ENCODE peak calls at places on chromosomes 3 and 15, in four cellular contexts. H is IMR-90, D is H1, M is mesendoderm. C is an unnamed sample.

GRCh38 chr3:140972833-140973232 is 31.2 kb downstream of the SLC25A36 start:
- DNase-seq in H (peak), D (no peak), M (peak), C (no peak)

GRCh38 chr3:116815831-116816588 is 106.4 kb downstream of the TUSC7 start:
- DNase-seq in H (peak), D (no peak), M (no peak), C (no peak)

GRCh38 chr15:58517252-58517681 is 85.5 kb downstream of the LIPC start:
- DNase-seq in H (no peak), D (no peak), M (peak), C (no peak)

GRCh38 chr15:70096975-70097336 is 761 bp downstream of the TLE3 start:
- DNase-seq in H (no peak), D (no peak), M (no peak), C (no peak)

GRCh38 chr15:25183581-25184330 is 229.0 kb downstream of the SNRPN start:
- DNase-seq in H (no peak), D (no peak), M (no peak), C (no peak)

GRCh38 chr3:192188218-192188835 is 539.0 kb downstream of the FGF12 start:
- DNase-seq in H (peak), D (peak), M (peak), C (peak)

GRCh38 chr15:67178569-67179210 is 75.8 kb downstream of the AAGAB start:
- DNase-seq in H (peak), D (no peak), M (peak), C (no peak)

GRCh38 chr3:192409203-192409837 is 318.0 kb downstream of the FGF12 start:
- DNase-seq in H (no peak), D (peak), M (peak), C (peak)

GRCh38 chr3:158747417-158747816 is 15.2 kb upstream of the RARRES1 start:
- DNase-seq in H (no peak), D (no peak), M (no peak), C (no peak)
- H3K18ac ChIP-seq in H (peak), D (no peak), M (no peak), C (no peak)

GRCh38 chr3:43969944-43970343 is 271.7 kb upstream of the TOPAZ1 start:
- DNase-seq in H (no peak), D (no peak), M (no peak), C (no peak)
- H3K56ac ChIP-seq in H (no peak), D (no peak), M (no peak), C (no peak)

DNA sequence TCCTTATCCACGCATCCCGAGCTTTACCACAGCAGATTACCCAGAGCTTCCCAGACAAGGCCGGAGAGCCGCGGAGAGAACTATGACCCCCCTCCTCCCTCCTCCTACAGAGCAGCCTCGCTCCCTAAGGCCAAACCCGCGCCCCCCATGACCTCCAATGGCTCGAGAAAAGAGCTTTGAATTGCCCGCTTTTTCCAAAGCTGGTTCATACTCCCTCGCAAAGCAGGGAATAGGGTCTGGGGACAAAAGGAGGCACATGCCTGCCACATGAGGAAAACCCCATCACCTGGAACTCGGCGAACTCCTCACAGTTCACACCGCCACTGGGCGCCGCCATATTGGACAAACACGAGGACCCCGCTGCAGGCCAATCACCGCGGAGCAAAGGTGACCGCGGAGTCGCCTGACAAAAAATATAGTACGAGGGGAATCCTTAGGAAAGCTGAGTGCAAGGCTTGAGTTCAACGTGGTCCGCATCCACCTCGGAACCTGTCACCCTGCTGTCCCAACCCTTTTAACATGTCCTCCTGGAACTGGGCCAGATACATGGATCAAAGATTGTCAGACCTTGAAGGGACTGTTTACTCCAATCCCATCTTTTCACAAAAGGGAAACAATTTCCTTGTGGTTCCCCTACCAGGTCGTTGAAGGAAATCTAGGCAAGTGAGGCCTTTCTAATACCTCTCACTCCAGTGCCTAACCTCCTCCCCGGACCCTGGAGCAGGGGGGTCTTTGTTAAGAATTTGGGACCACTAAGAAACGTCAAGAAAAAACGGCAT is at the start of gene MIX23:
- DNase-seq in H (peak), D (peak), M (peak), C (peak)
- H3K18ac ChIP-seq in H (peak), D (peak), M (peak), C (peak)

GRCh38 chr3:107911337-107912000 is 179.4 kb downstream of the CD47 start:
- DNase-seq in H (no peak), D (no peak), M (no peak), C (no peak)

GRCh38 chr3:107920538-107920937 is 170.3 kb downstream of the CD47 start:
- DNase-seq in H (no peak), D (no peak), M (no peak), C (no peak)

GRCh38 chr3:107913671-107914070 is 177.2 kb downstream of the CD47 start:
- DNase-seq in H (peak), D (no peak), M (no peak), C (no peak)

GRCh38 chr3:107919239-107919638 is 171.6 kb downstream of the CD47 start:
- DNase-seq in H (no peak), D (no peak), M (no peak), C (no peak)

DNA sequence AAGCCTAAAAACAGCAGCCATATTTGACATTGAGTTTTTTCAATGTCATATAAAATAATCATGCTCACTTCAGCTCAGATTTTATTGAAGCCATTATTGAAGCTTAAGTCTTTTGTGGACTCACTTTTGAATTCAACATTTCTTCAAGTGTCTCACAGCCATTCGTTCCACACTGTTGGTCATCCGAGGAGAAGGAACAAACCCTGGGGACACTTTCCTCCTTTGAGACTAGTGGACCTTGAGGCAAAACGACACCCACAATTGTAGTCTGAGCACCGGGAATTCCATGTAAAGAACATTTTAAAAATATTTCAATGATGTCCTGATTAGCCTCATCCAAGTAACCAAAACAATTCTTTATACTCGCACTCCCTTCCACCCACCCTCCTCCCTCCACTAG is 174.7 kb downstream of the CD47 start:
- DNase-seq in H (no peak), D (no peak), M (no peak), C (no peak)
- H3K56ac ChIP-seq in H (no peak), D (no peak), M (no peak), C (no peak)

GRCh38 chr3:150741497-150742140 is 21.4 kb downstream of the SIAH2 start:
- DNase-seq in H (no peak), D (no peak), M (no peak), C (no peak)
- H3K18ac ChIP-seq in H (no peak), D (no peak), M (no peak), C (no peak)

DNA sequence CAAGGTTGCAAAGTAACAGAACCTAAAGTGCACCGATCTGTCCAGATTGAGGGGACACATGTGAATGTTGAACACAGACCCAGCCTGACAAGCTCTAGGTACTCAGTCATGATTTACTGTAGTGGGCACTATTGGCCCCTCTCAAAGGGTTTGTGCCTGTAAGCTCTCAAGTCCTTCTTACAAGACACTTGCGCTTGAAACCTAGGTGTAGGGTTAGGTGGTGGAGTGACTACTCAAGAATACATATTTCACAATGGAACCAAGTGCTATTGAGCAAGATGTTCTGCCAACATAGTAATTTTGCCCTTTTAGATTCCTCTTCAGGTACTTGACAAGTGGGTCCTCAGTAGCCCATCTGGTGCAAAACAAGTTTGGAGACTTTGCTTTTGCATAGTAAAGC is 169.9 kb downstream of the AKAP13 start:
- DNase-seq in H (no peak), D (no peak), M (no peak), C (no peak)
- H3K56ac ChIP-seq in H (no peak), D (no peak), M (no peak), C (no peak)

GRCh38 chr15:99475754-99476412 is 89.9 kb upstream of the MEF2A start:
- DNase-seq in H (no peak), D (no peak), M (no peak), C (no peak)

GRCh38 chr15:99474041-99474906 is 91.5 kb upstream of the MEF2A start:
- DNase-seq in H (no peak), D (no peak), M (no peak), C (no peak)

GRCh38 chr15:99474981-99475753 is 90.6 kb upstream of the MEF2A start:
- DNase-seq in H (no peak), D (no peak), M (no peak), C (no peak)

GRCh38 chr15:99477745-99478525 is 87.8 kb upstream of the MEF2A start:
- DNase-seq in H (no peak), D (no peak), M (no peak), C (no peak)

DNA sequence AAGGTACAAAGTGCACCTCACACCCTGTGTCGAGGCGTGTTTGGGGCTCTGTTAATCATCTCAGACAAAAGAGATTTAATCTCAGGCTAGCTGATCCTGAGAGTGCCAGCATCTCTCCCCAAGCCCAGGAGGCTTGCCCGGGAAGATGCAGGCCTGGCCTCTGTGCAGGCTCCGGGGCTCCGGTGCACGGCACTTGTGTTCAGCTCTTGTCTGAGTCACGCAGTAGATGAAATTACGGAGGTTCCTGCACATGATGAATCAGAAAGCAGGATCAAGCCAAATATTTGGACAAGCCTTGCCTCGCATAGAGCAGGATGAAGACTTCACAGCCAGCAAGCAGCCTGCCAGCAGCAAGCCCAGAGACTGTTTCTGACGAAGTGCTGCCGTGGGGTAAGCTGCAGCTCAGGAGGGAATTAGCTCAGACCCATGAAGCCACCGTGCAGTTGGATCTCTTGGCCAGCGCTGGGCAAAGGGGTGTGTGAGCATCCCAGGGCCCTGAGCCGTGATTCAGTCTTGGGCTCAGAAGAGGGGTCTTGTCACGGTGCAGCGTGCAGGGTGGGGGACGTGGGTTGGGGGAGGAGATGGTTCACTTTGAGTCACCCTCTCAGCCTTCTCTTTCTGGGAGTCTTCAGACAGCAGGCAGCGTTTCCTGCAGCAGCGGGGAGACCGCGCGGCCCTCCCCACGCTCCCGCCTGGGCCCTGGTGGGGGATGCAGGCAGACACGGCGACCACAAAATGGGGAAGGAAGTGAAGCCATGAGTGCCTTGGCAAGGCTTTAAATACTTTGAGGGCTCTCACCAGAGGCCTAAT is 89.2 kb upstream of the MEF2A start:
- DNase-seq in H (peak), D (no peak), M (no peak), C (no peak)
- H3K18ac ChIP-seq in H (peak), D (peak), M (no peak), C (peak)

DNA sequence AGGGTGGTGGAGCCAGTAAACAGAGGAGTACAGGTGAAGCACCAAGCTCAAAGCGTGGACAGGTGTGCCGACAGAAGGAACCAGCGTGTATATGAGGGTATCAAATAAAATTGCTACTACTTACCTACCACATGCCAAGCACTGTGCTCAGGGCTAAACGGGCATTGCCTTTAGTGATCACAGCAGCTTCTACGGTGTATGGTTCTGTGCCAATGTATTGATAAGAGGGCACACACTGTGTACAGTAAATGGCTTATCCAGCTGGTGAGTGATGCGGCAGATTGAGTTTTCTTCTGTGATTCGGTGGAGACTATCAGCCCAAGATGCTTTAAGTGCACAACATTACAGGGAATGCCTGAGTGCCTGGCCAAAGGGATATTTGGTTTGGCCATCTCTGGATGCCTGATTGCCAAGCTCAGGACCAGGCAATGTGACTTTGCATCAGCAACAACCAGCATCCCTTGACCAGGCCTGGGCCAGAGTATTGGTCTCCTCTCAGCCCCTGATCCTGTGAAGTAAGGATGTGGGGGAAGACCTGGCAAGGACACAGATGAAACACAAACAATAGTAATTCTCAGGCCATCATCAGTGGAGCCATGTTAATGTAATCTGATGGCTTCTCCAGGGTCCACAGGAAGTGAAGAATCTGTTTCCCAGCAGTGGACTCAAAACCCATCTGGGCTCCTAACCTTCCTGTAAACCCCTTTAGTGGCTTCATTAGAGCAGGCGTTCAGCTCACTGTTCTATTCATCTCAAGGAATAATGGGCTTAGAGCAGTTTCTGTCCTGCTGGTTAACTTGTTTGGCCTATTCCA is 14.1 kb downstream of the STARD5 start:
- DNase-seq in H (no peak), D (no peak), M (no peak), C (no peak)
- H3K56ac ChIP-seq in H (no peak), D (no peak), M (no peak), C (no peak)

GRCh38 chr3:42028474-42028873 is 62.7 kb upstream of the TRAK1 start:
- DNase-seq in H (no peak), D (no peak), M (no peak), C (no peak)
- H3K18ac ChIP-seq in H (no peak), D (peak), M (no peak), C (no peak)